ENCODE peak calls at places on chromosomes 13 and 19, in six cellular contexts. G is A549, C is HepG2, W is GM12878, Q is endothelial cell of umbilical vein, X is K562. E is an unnamed sample.

GRCh38 chr19:16594131-16594586 is 21.9 kb upstream of the SLC35E1 start:
- DNase-seq in W (no peak), G (no peak), X (no peak), Q (no peak), C (no peak), E (peak; percentile 64)

GRCh38 chr19:344625-345319 is at the start of gene MIER2:
- DNase-seq in Q (peak; percentile 74), X (peak; percentile 98), G (peak; percentile 80), W (peak; percentile 16), C (peak; percentile 50), E (peak; percentile 71)

GRCh38 chr13:72141845-72142470 is 275.0 kb upstream of the DACH1 start:
- DNase-seq in Q (peak; percentile 91), W (no peak), C (no peak), X (no peak), G (no peak), E (no peak)

GRCh38 chr13:37617162-37617561 is 18.6 kb upstream of the POSTN start:
- DNase-seq in Q (peak; percentile 59), C (no peak), G (peak; percentile 35), X (no peak), W (no peak), E (no peak)

GRCh38 chr19:49421039-49421877 is 2.0 kb downstream of the PTH2 start:
- DNase-seq in Q (peak; percentile 50), G (no peak), W (no peak), C (no peak), X (peak; percentile 91), E (peak; percentile 79)

GRCh38 chr13:98507060-98507797 is 69.7 kb downstream of the STK24 start:
- DNase-seq in X (no peak), Q (peak; percentile 97), C (peak; percentile 48), G (peak; percentile 32), W (no peak), E (no peak)

GRCh38 chr13:110445183-110445582 is 116.3 kb downstream of the RAB20 start:
- DNase-seq in Q (no peak), X (no peak), C (no peak), W (no peak), G (no peak), E (peak; percentile 89)

GRCh38 chr19:55632463-55632834 is 8.1 kb upstream of the ZNF784 start:
- DNase-seq in G (peak; percentile 99), X (peak; percentile 54), Q (peak; percentile 91), W (peak; percentile 75), C (peak; percentile 88), E (peak; percentile 91)

GRCh38 chr13:74930402-74931165 is 551.4 kb downstream of the TBC1D4 start:
- DNase-seq in Q (peak; percentile 54), W (no peak), G (no peak), X (no peak), C (no peak), E (no peak)

GRCh38 chr13:108915095-108915633 is 285.8 kb downstream of the MYO16 start:
- DNase-seq in G (peak; percentile 49), C (peak; percentile 24), Q (peak; percentile 77), X (no peak), W (no peak), E (peak; percentile 59)

GRCh38 chr13:60398949-60399589 is 2.0 kb downstream of the TDRD3 start:
- DNase-seq in W (no peak), Q (peak; percentile 71), G (no peak), C (no peak), X (no peak), E (peak; percentile 20)

GRCh38 chr13:113049521-113049941 is 56.1 kb upstream of the F7 start:
- DNase-seq in C (no peak), X (no peak), W (no peak), Q (no peak), G (no peak), E (no peak)

GRCh38 chr13:46304546-46304945 is 82.5 kb downstream of the RUBCNL start:
- DNase-seq in Q (no peak), W (no peak), C (no peak), G (no peak), X (no peak), E (no peak)

GRCh38 chr19:38451036-38451435 is 17.5 kb downstream of the RYR1 start:
- DNase-seq in C (no peak), X (no peak), Q (no peak), G (no peak), W (no peak), E (no peak)

GRCh38 chr19:41682437-41682836 is 5.6 kb downstream of the CEACAM7 start:
- DNase-seq in W (no peak), Q (no peak), X (no peak), C (no peak), G (no peak), E (no peak)

GRCh38 chr13:106133025-106133424 is 402.4 kb downstream of the EFNB2 start:
- DNase-seq in Q (peak; percentile 77), C (no peak), G (no peak), W (no peak), X (no peak), E (no peak)

GRCh38 chr19:44649578-44650145 is 6.0 kb downstream of the PVR start:
- DNase-seq in C (no peak), Q (no peak), W (no peak), G (no peak), X (no peak), E (no peak)

GRCh38 chr13:27954406-27954851 is 14.7 kb downstream of the CDX2 start:
- DNase-seq in Q (peak; percentile 31), X (no peak), W (no peak), G (peak; percentile 68), C (no peak), E (peak; percentile 80)

GRCh38 chr19:56597696-56598095 is 2.6 kb downstream of the ZNF71 start:
- DNase-seq in G (no peak), W (no peak), C (no peak), X (no peak), Q (no peak), E (no peak)

GRCh38 chr13:107866007-107866665 is 349.2 kb downstream of the LIG4 start:
- DNase-seq in G (peak; percentile 5), Q (peak; percentile 52), W (no peak), X (peak; percentile 59), C (no peak), E (no peak)

GRCh38 chr13:50676602-50677001 is 166.9 kb downstream of the DLEU7 start:
- DNase-seq in Q (peak; percentile 49), C (no peak), X (no peak), G (no peak), W (no peak), E (no peak)

GRCh38 chr13:49183672-49184315 is 36.3 kb upstream of the MLNR start:
- DNase-seq in C (no peak), X (no peak), W (no peak), G (no peak), Q (peak; percentile 47), E (no peak)

GRCh38 chr13:36919833-36920611 is at the start of gene SMAD9:
- DNase-seq in W (no peak), G (peak; percentile 18), Q (peak; percentile 58), C (peak; percentile 50), X (peak; percentile 52), E (peak; percentile 64)

GRCh38 chr13:76991432-76991795 is 467 bp upstream of the CLN5 start:
- DNase-seq in X (no peak), C (no peak), W (peak; percentile 35), Q (no peak), G (no peak), E (peak; percentile 56)

GRCh38 chr13:41588899-41589298 is 131.5 kb downstream of the RGCC start:
- DNase-seq in W (no peak), C (peak; percentile 50), G (peak; percentile 70), Q (peak; percentile 37), X (peak; percentile 41), E (peak; percentile 73)

GRCh38 chr19:14337510-14337909 is 43.7 kb upstream of the ADGRE5 start:
- DNase-seq in G (peak; percentile 75), Q (peak; percentile 35), C (no peak), X (peak; percentile 79), W (no peak), E (peak; percentile 39)

GRCh38 chr13:71483733-71484132 is 383.3 kb downstream of the DACH1 start:
- DNase-seq in X (no peak), W (no peak), G (no peak), Q (no peak), C (no peak), E (no peak)

GRCh38 chr13:66794340-66795031 is 435.6 kb downstream of the PCDH9 start:
- DNase-seq in Q (no peak), W (no peak), G (no peak), C (no peak), X (no peak), E (no peak)

GRCh38 chr19:14476663-14477401 is 1.7 kb upstream of the PTGER1 start:
- DNase-seq in W (no peak), X (peak; percentile 63), G (peak; percentile 73), C (no peak), Q (no peak), E (peak; percentile 77)

GRCh38 chr19:38004100-38004504 is 97.1 kb downstream of the SIPA1L3 start:
- DNase-seq in Q (no peak), W (no peak), C (no peak), X (no peak), G (no peak), E (no peak)

GRCh38 chr13:27008733-27009132 is 162.9 kb downstream of the USP12 start:
- DNase-seq in X (no peak), G (no peak), C (no peak), Q (no peak), W (no peak), E (no peak)

GRCh38 chr13:33016414-33017409 is at the start of gene KL:
- DNase-seq in C (no peak), G (peak; percentile 1), W (no peak), X (no peak), Q (no peak), E (peak; percentile 11)
- TF ChIP-seq MYC in C (no peak), G (no peak), W (no peak), X (no peak), Q (no peak), E (no peak)

GRCh38 chr19:1676351-1677266 is 24.2 kb upstream of the TCF3 start:
- DNase-seq in W (no peak), C (no peak), G (no peak), X (no peak), Q (no peak), E (no peak)
- TF ChIP-seq MAX in W (no peak), C (no peak), G (no peak), X (no peak), Q (no peak), E (no peak)

GRCh38 chr19:3480383-3481091 is at the start of gene SMIM24:
- DNase-seq in Q (no peak), X (peak; percentile 51), G (no peak), C (peak; percentile 73), W (no peak), E (no peak)
- TF ChIP-seq POLR2A in Q (no peak), X (no peak), G (no peak), C (peak; percentile 24), W (no peak), E (no peak)

GRCh38 chr19:34255546-34255945 is 1.2 kb downstream of the GARRE1 start:
- DNase-seq in G (no peak), W (no peak), C (no peak), Q (no peak), X (no peak), E (no peak)
- TF ChIP-seq MYC in G (no peak), W (no peak), C (no peak), Q (no peak), X (no peak), E (no peak)

E was measured in NB4.